ENCODE peak calls at places on chromosomes 2 and 18, in six cellular contexts. A is GM23248, Q is GM23338, Y is neural progenitor cell, S is PC-3, M is MM.1S. G is an unnamed sample. For H3F3A, the result is how much of the 10 kb centered on the place peaks cover.

GRCh38 chr18:51196116-51196810 is 1.2 kb downstream of the MEX3C start:
- DNase-seq in A (peak), Q (no peak), Y (peak), S (no peak), M (peak), G (peak)

GRCh38 chr2:121828281-121828731 is 72.9 kb downstream of the TSN start:
- DNase-seq in A (no peak), Q (peak), Y (no peak), S (no peak), M (no peak), G (no peak)

GRCh38 chr18:9595197-9595596 is 19.2 kb downstream of the PPP4R1 start:
- DNase-seq in A (peak), Q (no peak), Y (no peak), S (no peak), M (no peak), G (no peak)

GRCh38 chr18:55401638-55402191 is 186.3 kb downstream of the TCF4 start:
- DNase-seq in A (peak), Q (peak), Y (peak), S (no peak), M (no peak), G (no peak)

GRCh38 chr18:11987527-11987926 is 6.2 kb downstream of the IMPA2 start:
- DNase-seq in A (peak), Q (no peak), Y (no peak), S (no peak), M (no peak), G (no peak)

GRCh38 chr2:141923657-141924056 is 207.2 kb downstream of the LRP1B start:
- DNase-seq in A (peak), Q (no peak), Y (no peak), S (peak), M (no peak), G (no peak)

GRCh38 chr2:89834306-89834705 is 1142.8 kb downstream of the RPIA start:
- DNase-seq in A (no peak), Q (no peak), Y (no peak), S (no peak), M (no peak), G (no peak)

GRCh38 chr2:98317214-98317613 is 29.0 kb upstream of the CNGA3 start:
- DNase-seq in A (no peak), Q (no peak), Y (no peak), S (no peak), M (no peak), G (no peak)

GRCh38 chr2:36780231-36780808 is 83.8 kb downstream of the VIT start:
- DNase-seq in A (peak), Q (peak), Y (peak), S (peak), M (peak), G (peak)

GRCh38 chr18:63377275-63377980 is 10.4 kb upstream of the KDSR start:
- DNase-seq in A (no peak), Q (no peak), Y (no peak), S (no peak), M (no peak), G (no peak)

GRCh38 chr2:67561411-67561965 is 164.4 kb downstream of the ETAA1 start:
- DNase-seq in A (peak), Q (no peak), Y (no peak), S (peak), M (no peak), G (no peak)

GRCh38 chr2:128330583-128330982 is 11.9 kb upstream of the HS6ST1 start:
- DNase-seq in A (no peak), Q (no peak), Y (no peak), S (no peak), M (no peak), G (no peak)

GRCh38 chr18:79371536-79372210 is 24.1 kb upstream of the NFATC1 start:
- DNase-seq in A (no peak), Q (no peak), Y (no peak), S (no peak), M (no peak), G (no peak)

GRCh38 chr2:173496746-173497145 is 142.1 kb downstream of the CDCA7 start:
- DNase-seq in A (peak), Q (no peak), Y (no peak), S (no peak), M (no peak), G (no peak)

GRCh38 chr2:98308068-98308467 is 38.2 kb upstream of the CNGA3 start:
- DNase-seq in A (peak), Q (no peak), Y (no peak), S (no peak), M (no peak), G (no peak)

GRCh38 chr2:85935746-85936208 is 47.0 kb upstream of the ST3GAL5 start:
- DNase-seq in A (peak), Q (peak), Y (peak), S (peak), M (no peak), G (peak)

GRCh38 chr2:37885329-37885993 is 39.6 kb upstream of the RMDN2 start:
- DNase-seq in A (no peak), Q (peak), Y (peak), S (no peak), M (no peak), G (no peak)

GRCh38 chr2:136874258-136874657 is 108.9 kb downstream of the THSD7B start:
- DNase-seq in A (peak), Q (peak), Y (peak), S (peak), M (peak), G (no peak)

GRCh38 chr2:112658301-112658700 is 12.6 kb downstream of the SLC20A1 start:
- DNase-seq in A (no peak), Q (no peak), Y (no peak), S (no peak), M (no peak), G (no peak)

GRCh38 chr2:112656679-112657078 is 10.9 kb downstream of the SLC20A1 start:
- DNase-seq in A (no peak), Q (no peak), Y (no peak), S (no peak), M (no peak), G (no peak)

GRCh38 chr2:112660138-112660537 is 14.4 kb downstream of the SLC20A1 start:
- DNase-seq in A (no peak), Q (no peak), Y (no peak), S (no peak), M (no peak), G (no peak)

GRCh38 chr2:112661656-112662305 is 16.0 kb downstream of the SLC20A1 start:
- DNase-seq in A (no peak), Q (no peak), Y (no peak), S (peak), M (no peak), G (peak)

GRCh38 chr2:112658820-112659667 is 13.3 kb downstream of the SLC20A1 start:
- DNase-seq in A (no peak), Q (no peak), Y (no peak), S (peak), M (no peak), G (peak)
- H3F3A ChIP-seq in A (half or more), Q (under half), Y (under half), S (under half), M (under half), G (half or more)

DNA sequence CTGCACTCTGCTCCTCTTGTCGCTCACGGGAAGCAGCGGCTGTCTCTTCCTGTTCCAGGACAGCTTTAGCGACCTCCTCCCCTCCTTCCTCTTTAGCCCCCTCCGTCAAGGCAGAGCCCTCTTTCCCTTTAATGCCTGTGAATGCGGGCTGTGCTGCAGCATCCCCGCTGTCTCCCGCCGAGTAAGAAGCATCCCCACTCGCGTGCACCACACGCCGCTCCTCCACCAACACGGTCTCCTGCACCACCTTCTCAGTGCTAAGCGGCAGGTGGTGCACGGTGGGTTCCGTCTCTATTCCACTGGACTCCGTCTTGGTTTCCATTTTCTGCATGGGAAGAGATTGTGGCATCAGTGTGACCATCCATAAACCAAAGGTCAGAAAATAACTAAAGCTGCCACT is 101.6 kb upstream of the ZBTB14 start:
- DNase-seq in A (no peak), Q (no peak), Y (no peak), S (no peak), M (no peak), G (no peak)
- TF ChIP-seq EZH2 in A (no peak), Q (no peak), Y (no peak), S (no peak), M (no peak), G (no peak)

GRCh38 chr2:105748564-105748963 is 3.9 kb downstream of the NCK2 start:
- DNase-seq in A (no peak), Q (no peak), Y (no peak), S (peak), M (no peak), G (no peak)

GRCh38 chr2:105747254-105747909 is 2.7 kb downstream of the NCK2 start:
- DNase-seq in A (no peak), Q (no peak), Y (no peak), S (no peak), M (no peak), G (no peak)

GRCh38 chr2:105749583-105750399 is 5.1 kb downstream of the NCK2 start:
- DNase-seq in A (no peak), Q (no peak), Y (no peak), S (no peak), M (no peak), G (no peak)

GRCh38 chr2:105746177-105747080 is 1.7 kb downstream of the NCK2 start:
- DNase-seq in A (no peak), Q (peak), Y (peak), S (peak), M (peak), G (peak)

GRCh38 chr2:105747997-105748396 is 3.3 kb downstream of the NCK2 start:
- DNase-seq in A (peak), Q (no peak), Y (no peak), S (no peak), M (no peak), G (no peak)
- H3K4me3 ChIP-seq in A (no peak), Q (no peak), Y (no peak), S (no peak), M (peak), G (no peak)

GRCh38 chr18:22221350-22221749 is 52.0 kb downstream of the GATA6 start:
- DNase-seq in A (no peak), Q (no peak), Y (no peak), S (no peak), M (no peak), G (no peak)
- H3F3A ChIP-seq in A (under half), Q (under half), Y (under half), S (under half), M (under half), G (under half)

DNA sequence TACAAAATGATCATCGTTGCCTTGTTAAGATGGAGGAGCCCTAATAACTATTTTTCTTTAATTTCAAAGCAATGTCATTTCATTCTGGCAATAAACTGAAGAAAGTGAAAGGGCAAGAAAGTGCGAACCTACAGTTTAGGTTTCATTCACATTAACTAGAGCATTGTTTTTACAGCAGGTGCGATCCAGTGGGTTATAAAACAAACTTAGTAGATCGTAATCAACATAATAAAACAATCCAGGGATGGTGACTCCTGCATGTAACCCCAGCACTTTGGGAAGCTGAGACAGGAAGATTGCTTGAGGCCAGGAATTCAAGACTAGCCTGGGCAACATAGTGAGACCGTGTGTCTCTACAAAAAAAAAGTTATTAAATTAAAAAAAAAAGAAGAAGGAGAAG is 51.1 kb downstream of the AP1S3 start:
- DNase-seq in A (no peak), Q (no peak), Y (no peak), S (no peak), M (no peak), G (no peak)
- TF ChIP-seq EZH2 in A (no peak), Q (no peak), Y (no peak), S (no peak), M (no peak), G (no peak)

GRCh38 chr2:150676747-150677382 is 189.4 kb upstream of the RND3 start:
- DNase-seq in A (no peak), Q (no peak), Y (no peak), S (no peak), M (no peak), G (no peak)
- H3K4me3 ChIP-seq in A (no peak), Q (no peak), Y (no peak), S (no peak), M (no peak), G (no peak)

GRCh38 chr18:77051581-77052296 is 80.8 kb downstream of the MBP start:
- DNase-seq in A (no peak), Q (no peak), Y (no peak), S (no peak), M (no peak), G (no peak)
- H3F3A ChIP-seq in A (under half), Q (under half), Y (under half), S (under half), M (under half), G (under half)

GRCh38 chr2:63056309-63057065 is 5.9 kb downstream of the OTX1 start:
- DNase-seq in A (peak), Q (peak), Y (peak), S (no peak), M (peak), G (no peak)
- TF ChIP-seq EZH2 in A (peak), Q (peak), Y (peak), S (no peak), M (no peak), G (no peak)

G was measured in PC-9.